ENCODE peak calls at places on chromosomes 5 and 9, in seven cellular contexts. A, W, L, I, T, F and K are unnamed samples.

GRCh38 chr5:8729437-8729836 is 816.4 kb downstream of the SEMA5A start:
- DNase-seq in A (no peak), W (peak), L (no peak), I (no peak), T (no peak), F (no peak), K (no peak)

GRCh38 chr5:159510282-159510681 is 180.0 kb upstream of the IL12B start:
- DNase-seq in A (no peak), W (peak), L (peak), I (no peak), T (no peak), F (no peak), K (no peak)

GRCh38 chr9:124392855-124393460 is 22.3 kb downstream of the PSMB7 start:
- DNase-seq in A (no peak), W (peak), L (no peak), I (no peak), T (no peak), F (no peak), K (no peak)

GRCh38 chr5:140966293-140967225 is at the start of gene PCDHAC2:
- DNase-seq in A (no peak), W (peak), L (no peak), I (peak), T (peak), F (no peak), K (no peak)

GRCh38 chr9:138066049-138066448 is 188.5 kb downstream of the CACNA1B start:
- DNase-seq in A (no peak), W (no peak), L (no peak), I (peak), T (no peak), F (no peak), K (no peak)

GRCh38 chr5:54251981-54252380 is 58.4 kb downstream of the ARL15 start:
- DNase-seq in A (no peak), W (peak), L (no peak), I (no peak), T (no peak), F (no peak), K (no peak)

GRCh38 chr5:33180900-33181299 is 259.9 kb upstream of the TARS1 start:
- DNase-seq in A (no peak), W (peak), L (no peak), I (no peak), T (no peak), F (no peak), K (peak)

GRCh38 chr5:72151169-72151568 is 43.9 kb downstream of the MAP1B start:
- DNase-seq in A (no peak), W (peak), L (no peak), I (no peak), T (no peak), F (no peak), K (no peak)

GRCh38 chr9:33263936-33264472 is 504 bp downstream of the BAG1 start:
- DNase-seq in A (peak), W (peak), L (peak), I (peak), T (peak), F (peak), K (no peak)

GRCh38 chr9:75186767-75187380 is 98.6 kb downstream of the OSTF1 start:
- DNase-seq in A (peak), W (peak), L (no peak), I (no peak), T (no peak), F (no peak), K (no peak)

GRCh38 chr5:53087596-53087995 is 22.0 kb downstream of the MOCS2 start:
- DNase-seq in A (no peak), W (no peak), L (no peak), I (no peak), T (no peak), F (no peak), K (no peak)

GRCh38 chr5:175718401-175719108 is 60.7 kb downstream of the HRH2 start:
- DNase-seq in A (peak), W (no peak), L (peak), I (no peak), T (peak), F (no peak), K (peak)

GRCh38 chr9:107190031-107190935 is 92.8 kb upstream of the RAD23B start:
- DNase-seq in A (no peak), W (peak), L (no peak), I (no peak), T (no peak), F (no peak), K (no peak)

GRCh38 chr5:3828761-3829160 is 233.1 kb downstream of the IRX1 start:
- DNase-seq in A (no peak), W (no peak), L (no peak), I (no peak), T (no peak), F (no peak), K (no peak)

GRCh38 chr9:20271107-20271506 is 351.2 kb downstream of the MLLT3 start:
- DNase-seq in A (no peak), W (peak), L (no peak), I (no peak), T (no peak), F (no peak), K (no peak)

GRCh38 chr9:12988259-12988658 is 213.4 kb downstream of the LURAP1L start:
- DNase-seq in A (no peak), W (no peak), L (no peak), I (no peak), T (no peak), F (no peak), K (no peak)

GRCh38 chr9:38227656-38228055 is 158.6 kb upstream of the SHB start:
- DNase-seq in A (no peak), W (no peak), L (no peak), I (no peak), T (no peak), F (no peak), K (no peak)

GRCh38 chr5:106312360-106312759 is 1358.4 kb downstream of the EFNA5 start:
- DNase-seq in A (no peak), W (no peak), L (no peak), I (no peak), T (no peak), F (no peak), K (no peak)

GRCh38 chr9:7402704-7403389 is 396.7 kb downstream of the DMAC1 start:
- DNase-seq in A (no peak), W (peak), L (no peak), I (no peak), T (no peak), F (no peak), K (no peak)

GRCh38 chr9:74322661-74323314 is 174.3 kb upstream of the RORB start:
- DNase-seq in A (peak), W (no peak), L (no peak), I (no peak), T (no peak), F (no peak), K (no peak)

GRCh38 chr9:125444166-125444565 is 182.5 kb downstream of the GAPVD1 start:
- DNase-seq in A (no peak), W (no peak), L (no peak), I (no peak), T (no peak), F (no peak), K (no peak)

DNA sequence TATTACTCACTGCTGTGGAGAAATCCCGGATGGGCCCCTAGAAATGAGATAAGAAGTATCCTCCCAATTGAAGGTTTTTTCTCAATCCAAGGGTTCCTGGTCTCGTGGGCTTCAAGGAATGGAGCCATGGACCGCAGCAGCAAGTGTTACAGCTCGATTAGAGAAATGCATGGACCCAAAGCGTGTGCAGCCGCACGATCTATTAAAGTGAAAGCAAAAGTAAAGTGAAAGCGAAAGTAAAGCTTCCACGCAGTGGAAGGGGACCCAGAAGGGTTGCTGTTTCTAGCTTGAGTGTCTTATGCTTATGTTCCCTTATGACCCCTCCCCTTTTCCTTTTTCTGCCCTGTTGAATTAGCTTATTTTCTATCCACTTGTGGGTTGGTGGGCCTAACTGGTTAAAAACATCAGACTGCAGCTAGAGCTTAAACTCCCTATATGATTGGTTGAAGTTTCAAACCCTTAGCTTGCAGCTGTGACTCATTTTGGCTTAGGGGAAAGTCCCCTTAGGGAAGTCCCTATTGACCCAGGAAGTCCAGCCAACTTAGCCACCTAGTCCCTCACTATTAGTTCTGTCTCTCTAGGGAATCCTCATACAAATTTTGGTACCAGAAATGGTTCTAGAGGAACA is 1111.8 kb downstream of the TAF11L14 start:
- DNase-seq in A (peak), W (peak), L (peak), I (no peak), T (no peak), F (peak), K (peak)
- H3K4me3 ChIP-seq in A (peak), W (peak), L (peak), I (peak), T (peak), F (peak), K (peak)

GRCh38 chr5:58898538-58898937 is 315.7 kb downstream of the RAB3C start:
- DNase-seq in A (no peak), W (no peak), L (no peak), I (no peak), T (no peak), F (no peak), K (no peak)
- TF ChIP-seq CTCF in A (no peak), W (no peak), L (no peak), I (no peak), T (no peak), F (no peak), K (no peak)

GRCh38 chr5:87393331-87393730 is 19.4 kb downstream of the CCNH start:
- DNase-seq in A (no peak), W (peak), L (no peak), I (no peak), T (no peak), F (no peak), K (no peak)
- H3K4me3 ChIP-seq in A (no peak), W (no peak), L (no peak), I (no peak), T (no peak), F (no peak), K (no peak)

DNA sequence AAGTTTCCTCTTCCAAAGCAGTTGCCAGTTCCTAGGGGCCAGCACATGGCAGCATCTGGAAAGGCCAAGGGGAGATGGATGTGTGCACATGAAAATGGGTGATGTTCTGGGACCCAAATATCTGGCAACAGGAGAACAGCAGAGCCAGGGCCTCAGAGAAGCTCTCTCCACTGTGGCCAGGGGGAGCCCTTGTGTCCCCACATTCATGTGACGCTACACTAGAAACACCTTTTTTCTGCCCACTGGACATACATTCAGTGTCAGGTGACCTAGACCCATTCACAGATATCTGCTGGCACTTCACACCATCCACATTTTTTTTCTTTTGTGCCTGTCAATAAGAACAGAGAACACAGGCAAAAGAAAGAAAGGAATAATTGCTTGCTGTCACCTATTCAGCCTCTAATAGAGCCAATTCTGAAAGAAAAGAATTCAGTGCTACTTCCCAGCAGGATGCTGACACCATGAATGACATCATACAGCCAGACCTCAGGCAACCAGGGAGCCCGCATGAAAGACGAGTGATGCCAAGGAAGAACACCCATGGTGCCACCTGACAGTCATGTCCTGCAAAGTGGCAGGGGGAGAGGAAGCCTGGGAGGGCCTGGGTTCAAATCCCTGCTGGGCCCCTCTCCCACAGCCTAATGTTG is 205.1 kb upstream of the TAS2R1 start:
- DNase-seq in A (no peak), W (no peak), L (no peak), I (no peak), T (no peak), F (no peak), K (no peak)
- TF ChIP-seq CTCF in A (no peak), W (no peak), L (no peak), I (no peak), T (no peak), F (no peak), K (no peak)

GRCh38 chr5:39055027-39055759 is 19.0 kb downstream of the RICTOR start:
- DNase-seq in A (no peak), W (no peak), L (no peak), I (no peak), T (no peak), F (no peak), K (no peak)

GRCh38 chr5:39055760-39056393 is 18.3 kb downstream of the RICTOR start:
- DNase-seq in A (no peak), W (no peak), L (no peak), I (no peak), T (no peak), F (no peak), K (no peak)

GRCh38 chr5:39058984-39059565 is 15.1 kb downstream of the RICTOR start:
- DNase-seq in A (no peak), W (no peak), L (no peak), I (no peak), T (no peak), F (no peak), K (no peak)

GRCh38 chr5:39057745-39058144 is 16.5 kb downstream of the RICTOR start:
- DNase-seq in A (peak), W (no peak), L (no peak), I (no peak), T (no peak), F (no peak), K (no peak)

GRCh38 chr5:39058178-39058577 is 16.0 kb downstream of the RICTOR start:
- DNase-seq in A (no peak), W (no peak), L (no peak), I (no peak), T (no peak), F (no peak), K (no peak)
- H3K4me3 ChIP-seq in A (peak), W (peak), L (peak), I (no peak), T (peak), F (no peak), K (no peak)

GRCh38 chr5:163489745-163490075 is 15.7 kb upstream of the MAT2B start:
- DNase-seq in A (no peak), W (no peak), L (no peak), I (no peak), T (no peak), F (no peak), K (no peak)

DNA sequence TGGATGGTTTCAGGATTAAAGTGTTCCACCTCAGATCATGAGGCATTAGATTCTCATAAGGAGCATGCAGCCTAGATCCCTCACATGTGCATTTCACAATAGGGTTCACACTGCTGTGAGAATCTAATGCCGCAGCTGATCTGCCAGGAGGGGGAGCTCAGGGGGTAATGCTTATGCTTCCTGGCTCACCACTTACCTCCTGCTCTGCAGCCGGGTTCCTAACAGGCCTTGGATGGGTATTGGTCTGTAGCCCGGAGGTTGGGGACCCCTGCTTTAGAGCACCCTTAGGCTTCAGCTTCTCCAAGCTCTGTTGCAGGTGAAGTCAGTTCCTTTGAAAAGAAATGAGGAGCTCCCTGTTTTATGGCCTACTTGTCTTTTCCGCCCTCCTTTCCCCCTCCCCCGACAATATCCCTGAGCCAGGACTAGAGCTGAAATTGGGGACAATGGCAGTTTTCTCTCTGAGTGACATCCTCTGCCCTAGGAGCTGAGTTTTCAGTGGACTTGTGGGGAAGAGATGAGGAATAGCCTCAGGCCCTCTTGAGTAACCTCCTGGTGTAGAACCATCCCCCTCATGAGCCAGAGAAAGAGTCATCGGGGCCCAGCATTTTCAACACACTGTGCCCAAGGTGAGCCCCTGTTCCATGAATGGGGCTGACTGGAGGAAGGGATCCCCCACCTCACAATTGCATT is 16.2 kb upstream of the MAT2B start:
- DNase-seq in A (no peak), W (peak), L (no peak), I (peak), T (no peak), F (no peak), K (no peak)
- TF ChIP-seq CTCF in A (no peak), W (peak), L (no peak), I (peak), T (no peak), F (peak), K (peak)

GRCh38 chr9:36729902-36730301 is 157.2 kb downstream of the MELK start:
- DNase-seq in A (no peak), W (peak), L (no peak), I (no peak), T (no peak), F (no peak), K (no peak)

GRCh38 chr9:36731576-36731975 is 158.9 kb downstream of the MELK start:
- DNase-seq in A (peak), W (peak), L (no peak), I (no peak), T (no peak), F (no peak), K (no peak)

GRCh38 chr9:36731068-36731467 is 158.4 kb downstream of the MELK start:
- DNase-seq in A (no peak), W (no peak), L (no peak), I (no peak), T (no peak), F (no peak), K (no peak)

GRCh38 chr9:36728651-36729520 is 156.2 kb downstream of the MELK start:
- DNase-seq in A (peak), W (peak), L (peak), I (peak), T (peak), F (peak), K (no peak)

DNA sequence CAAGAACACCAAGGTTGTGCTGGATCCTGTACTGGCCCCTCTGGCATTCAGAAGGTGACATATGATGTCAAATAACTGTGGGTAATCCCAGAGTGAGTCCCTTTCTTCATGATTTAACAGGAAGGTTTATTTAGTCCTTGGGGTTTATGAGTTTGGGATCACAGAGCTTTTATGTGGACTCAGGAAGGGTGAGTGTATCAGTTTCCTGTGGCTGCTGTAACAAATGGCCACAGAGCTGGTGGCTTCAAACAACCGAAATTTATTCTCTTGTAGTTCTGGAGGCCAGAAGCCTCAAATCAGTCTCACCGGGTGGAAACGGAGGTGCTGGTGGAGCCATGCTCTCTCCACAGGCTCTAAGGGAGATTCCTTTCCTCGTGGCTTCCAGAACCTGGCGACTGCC is 157.7 kb downstream of the MELK start:
- DNase-seq in A (no peak), W (no peak), L (no peak), I (no peak), T (no peak), F (no peak), K (no peak)
- H3K4me3 ChIP-seq in A (no peak), W (no peak), L (no peak), I (no peak), T (no peak), F (no peak), K (no peak)

DNA sequence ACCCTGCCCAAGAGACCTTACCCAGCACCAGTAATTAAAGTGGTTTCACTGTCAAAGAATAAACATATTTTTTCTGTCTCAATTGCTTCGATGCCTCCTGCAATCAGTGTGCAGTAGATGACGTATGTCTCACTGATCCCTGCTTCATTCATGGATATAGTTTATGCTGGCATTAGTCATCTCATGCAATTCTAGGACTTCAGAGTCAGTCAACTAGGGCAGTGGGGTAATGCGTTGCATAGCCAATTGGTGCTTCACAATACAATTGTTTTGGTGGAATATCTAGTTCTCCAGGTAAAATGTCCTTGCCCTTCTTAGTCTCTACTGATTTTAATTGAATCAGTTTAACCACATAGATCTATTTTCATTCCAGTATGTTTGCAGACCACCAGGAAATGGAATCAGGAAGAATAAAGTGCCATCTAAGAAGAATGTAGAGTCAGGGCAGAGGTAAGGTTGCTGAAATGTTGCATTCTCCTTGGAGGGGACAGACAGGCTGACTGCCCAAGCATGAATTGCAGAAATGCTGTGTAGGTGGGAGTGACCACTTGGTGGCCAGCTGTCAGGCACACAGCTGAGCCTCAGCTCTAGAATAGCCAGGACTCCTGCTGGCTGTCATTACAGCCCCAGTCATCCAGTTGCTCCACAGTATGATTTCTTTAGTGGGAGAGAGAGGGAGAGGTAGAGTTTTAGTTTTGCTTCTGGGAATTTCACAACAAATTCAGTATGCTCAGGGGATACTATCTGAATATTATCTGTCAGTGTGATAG is 73.5 kb upstream of the MEGF10 start:
- DNase-seq in A (no peak), W (no peak), L (no peak), I (no peak), T (no peak), F (no peak), K (no peak)
- TF ChIP-seq CTCF in A (no peak), W (no peak), L (no peak), I (no peak), T (no peak), F (no peak), K (no peak)